ENCODE peak calls at places on chromosomes 3 and 15, in six cellular contexts. One of them, this sample, is unnamed.

GRCh38 chr3:49255686-49256085 is 21.3 kb downstream of the C3orf62 start:
- DNase-seq in GM23338: no peak
- DNase-seq in HCT116: no peak
- DNase-seq in HepG2: no peak
- DNase-seq in GM12878: no peak
- DNase-seq in H1: no peak
- DNase-seq in this sample: no peak

GRCh38 chr3:186705882-186706780 is 11.0 kb upstream of the KNG1 start:
- DNase-seq in GM23338: no peak
- DNase-seq in HCT116: no peak
- DNase-seq in H1: no peak
- DNase-seq in GM12878: peak; percentile 12
- DNase-seq in HepG2: no peak
- DNase-seq in this sample: no peak

GRCh38 chr3:100600181-100601042 is 9.0 kb upstream of the ADGRG7 start:
- DNase-seq in HCT116: no peak
- DNase-seq in HepG2: no peak
- DNase-seq in GM23338: no peak
- DNase-seq in H1: no peak
- DNase-seq in GM12878: peak; percentile 43
- DNase-seq in this sample: no peak

GRCh38 chr3:143897558-143898305 is 49.5 kb upstream of the SLC9A9 start:
- DNase-seq in HCT116: no peak
- DNase-seq in GM23338: peak; percentile 47
- DNase-seq in HepG2: no peak
- DNase-seq in H1: no peak
- DNase-seq in GM12878: no peak
- DNase-seq in this sample: peak; percentile 66

GRCh38 chr3:111712294-111713180 is 117.4 kb upstream of the ZBED2 start:
- DNase-seq in GM23338: no peak
- DNase-seq in H1: no peak
- DNase-seq in GM12878: no peak
- DNase-seq in HepG2: no peak
- DNase-seq in HCT116: no peak
- DNase-seq in this sample: no peak

GRCh38 chr3:135908225-135908624 is 57.3 kb upstream of the PPP2R3A start:
- DNase-seq in GM12878: no peak
- DNase-seq in HCT116: peak; percentile 10
- DNase-seq in HepG2: no peak
- DNase-seq in H1: no peak
- DNase-seq in GM23338: peak; percentile 4
- DNase-seq in this sample: no peak

GRCh38 chr15:84391191-84391590 is 155.6 kb downstream of the GOLGA6L4 start:
- DNase-seq in HCT116: no peak
- DNase-seq in HepG2: no peak
- DNase-seq in GM23338: no peak
- DNase-seq in GM12878: no peak
- DNase-seq in H1: no peak
- DNase-seq in this sample: no peak

GRCh38 chr3:54853573-54854404 is 74.1 kb downstream of the LRTM1 start:
- DNase-seq in HepG2: peak; percentile 18
- DNase-seq in GM23338: peak; percentile 84
- DNase-seq in GM12878: no peak
- DNase-seq in H1: peak; percentile 93
- DNase-seq in HCT116: no peak
- DNase-seq in this sample: no peak

GRCh38 chr3:14267976-14268375 is 89.4 kb downstream of the LSM3 start:
- DNase-seq in HepG2: no peak
- DNase-seq in GM23338: no peak
- DNase-seq in GM12878: no peak
- DNase-seq in H1: no peak
- DNase-seq in HCT116: no peak
- DNase-seq in this sample: no peak

GRCh38 chr15:25862469-25863066 is 559 bp downstream of the ATP10A start:
- DNase-seq in GM12878: no peak
- DNase-seq in GM23338: peak; percentile 57
- DNase-seq in H1: peak; percentile 68
- DNase-seq in HCT116: no peak
- DNase-seq in HepG2: no peak
- DNase-seq in this sample: no peak

GRCh38 chr15:66611257-66612053 is 45.7 kb upstream of the LCTL start:
- DNase-seq in HepG2: peak; percentile 81
- DNase-seq in GM23338: peak; percentile 22
- DNase-seq in H1: no peak
- DNase-seq in HCT116: no peak
- DNase-seq in GM12878: no peak
- DNase-seq in this sample: no peak

GRCh38 chr15:48456126-48456525 is 124.9 kb downstream of the DUT start:
- DNase-seq in H1: no peak
- DNase-seq in GM23338: no peak
- DNase-seq in HCT116: no peak
- DNase-seq in HepG2: no peak
- DNase-seq in GM12878: no peak
- DNase-seq in this sample: no peak

GRCh38 chr15:64894395-64895056 is 17.2 kb upstream of the ANKDD1A start:
- DNase-seq in GM12878: peak; percentile 76
- DNase-seq in HepG2: no peak
- DNase-seq in H1: peak; percentile 69
- DNase-seq in HCT116: no peak
- DNase-seq in GM23338: peak; percentile 82
- DNase-seq in this sample: no peak

GRCh38 chr15:98850991-98851776 is 156.4 kb downstream of the PGPEP1L start:
- DNase-seq in H1: peak; percentile 78
- DNase-seq in GM12878: no peak
- DNase-seq in HCT116: peak; percentile 35
- DNase-seq in GM23338: peak; percentile 91
- DNase-seq in HepG2: peak; percentile 61
- DNase-seq in this sample: no peak

GRCh38 chr15:28902856-28903255 is 17.1 kb downstream of the APBA2 start:
- DNase-seq in GM23338: no peak
- DNase-seq in GM12878: no peak
- DNase-seq in HepG2: no peak
- DNase-seq in HCT116: no peak
- DNase-seq in H1: no peak
- DNase-seq in this sample: no peak

GRCh38 chr3:143484851-143485512 is 363.3 kb downstream of the SLC9A9 start:
- DNase-seq in H1: no peak
- DNase-seq in HepG2: no peak
- DNase-seq in GM23338: peak; percentile 35
- DNase-seq in HCT116: peak; percentile 4
- DNase-seq in GM12878: no peak
- DNase-seq in this sample: no peak

GRCh38 chr3:143529018-143529478 is 319.2 kb downstream of the SLC9A9 start:
- DNase-seq in GM23338: no peak
- DNase-seq in HepG2: no peak
- DNase-seq in H1: no peak
- DNase-seq in GM12878: peak; percentile 53
- DNase-seq in HCT116: no peak
- DNase-seq in this sample: no peak

GRCh38 chr15:39509941-39510845 is 70.7 kb upstream of the THBS1 start:
- DNase-seq in GM23338: no peak
- DNase-seq in HepG2: no peak
- DNase-seq in HCT116: no peak
- DNase-seq in H1: no peak
- DNase-seq in GM12878: no peak
- DNase-seq in this sample: no peak

GRCh38 chr15:70487380-70487725 is 276.0 kb downstream of the UACA start:
- DNase-seq in GM23338: no peak
- DNase-seq in HepG2: no peak
- DNase-seq in H1: no peak
- DNase-seq in HCT116: no peak
- DNase-seq in GM12878: no peak
- DNase-seq in this sample: no peak

GRCh38 chr15:80549191-80549590 is 145.0 kb downstream of the ARNT2 start:
- DNase-seq in HepG2: no peak
- DNase-seq in HCT116: no peak
- DNase-seq in GM23338: no peak
- DNase-seq in H1: no peak
- DNase-seq in GM12878: no peak
- DNase-seq in this sample: no peak

GRCh38 chr15:48946088-48946839 is 17.5 kb downstream of the SHC4 start:
- DNase-seq in HCT116: no peak
- DNase-seq in GM12878: no peak
- DNase-seq in H1: no peak
- DNase-seq in HepG2: no peak
- DNase-seq in GM23338: no peak
- DNase-seq in this sample: no peak

GRCh38 chr3:122688996-122689395 is 8.4 kb downstream of the PARP14 start:
- DNase-seq in HepG2: no peak
- DNase-seq in GM23338: no peak
- DNase-seq in GM12878: no peak
- DNase-seq in HCT116: no peak
- DNase-seq in H1: no peak
- DNase-seq in this sample: no peak

GRCh38 chr15:101122806-101123205 is 129.0 kb downstream of the CHSY1 start:
- DNase-seq in HCT116: no peak
- DNase-seq in H1: no peak
- DNase-seq in GM12878: no peak
- DNase-seq in GM23338: no peak
- DNase-seq in HepG2: no peak
- DNase-seq in this sample: no peak

GRCh38 chr15:101120473-101120872 is 131.4 kb downstream of the CHSY1 start:
- DNase-seq in H1: no peak
- DNase-seq in GM23338: no peak
- DNase-seq in GM12878: no peak
- DNase-seq in HCT116: no peak
- DNase-seq in HepG2: no peak
- DNase-seq in this sample: no peak

GRCh38 chr15:101122266-101122665 is 129.6 kb downstream of the CHSY1 start:
- DNase-seq in GM12878: no peak
- DNase-seq in H1: no peak
- DNase-seq in HepG2: no peak
- DNase-seq in GM23338: no peak
- DNase-seq in HCT116: no peak
- DNase-seq in this sample: no peak

GRCh38 chr15:101120961-101121360 is 130.9 kb downstream of the CHSY1 start:
- DNase-seq in HCT116: no peak
- DNase-seq in GM12878: no peak
- DNase-seq in HepG2: no peak
- DNase-seq in H1: no peak
- DNase-seq in GM23338: no peak
- DNase-seq in this sample: no peak

DNA sequence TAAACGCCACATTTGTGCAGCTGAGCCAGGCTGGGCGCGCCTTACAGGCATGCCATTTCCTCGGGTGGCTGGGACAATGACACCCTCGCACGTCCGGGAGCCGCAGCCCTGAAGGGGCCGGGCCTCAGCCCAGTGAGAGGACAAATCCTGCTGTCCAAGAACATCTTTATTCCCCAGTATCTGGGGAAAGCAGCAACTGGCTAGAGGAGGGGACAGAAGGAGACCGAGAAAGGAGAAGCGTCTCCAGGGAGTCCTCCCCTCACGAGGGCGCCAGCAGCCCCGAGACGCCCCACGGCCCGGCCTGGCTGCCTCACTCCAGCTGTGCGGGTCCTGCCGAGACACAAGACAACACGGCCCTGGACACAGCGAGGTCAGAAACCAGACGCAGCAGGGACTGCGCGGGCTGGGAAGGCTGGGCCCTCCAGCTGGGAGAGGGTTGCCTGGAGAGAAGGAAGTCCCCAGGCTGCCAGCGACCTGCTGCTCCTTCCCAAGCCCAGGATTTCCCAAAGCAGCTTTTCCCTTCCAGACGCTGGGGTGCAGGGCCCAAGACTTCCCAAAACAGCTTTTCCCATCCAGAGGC is 130.2 kb downstream of the CHSY1 start:
- DNase-seq in GM23338: peak; percentile 65
- DNase-seq in H1: peak; percentile 78
- DNase-seq in HepG2: no peak
- DNase-seq in HCT116: no peak
- DNase-seq in GM12878: no peak
- DNase-seq in this sample: no peak
- TF ChIP-seq POLR2AphosphoS5 in GM23338: no peak
- TF ChIP-seq POLR2AphosphoS5 in H1: no peak
- TF ChIP-seq POLR2AphosphoS5 in HepG2: no peak
- TF ChIP-seq POLR2AphosphoS5 in HCT116: no peak
- TF ChIP-seq POLR2AphosphoS5 in GM12878: no peak
- TF ChIP-seq POLR2AphosphoS5 in this sample: no peak

GRCh38 chr15:41116116-41116871 is at the start of gene INO80:
- DNase-seq in H1: peak; percentile 97
- DNase-seq in HepG2: peak; percentile 96
- DNase-seq in GM12878: peak; percentile 94
- DNase-seq in GM23338: peak; percentile 99
- DNase-seq in HCT116: peak; percentile 98
- DNase-seq in this sample: peak; percentile 94
- TF ChIP-seq EZH2 in H1: no peak
- TF ChIP-seq EZH2 in HepG2: no peak
- TF ChIP-seq EZH2 in GM12878: no peak
- TF ChIP-seq EZH2 in GM23338: no peak
- TF ChIP-seq EZH2 in HCT116: no peak
- TF ChIP-seq EZH2 in this sample: no peak

GRCh38 chr3:108086653-108087052 is 4.2 kb downstream of the CD47 start:
- DNase-seq in GM12878: no peak
- DNase-seq in H1: no peak
- DNase-seq in HCT116: no peak
- DNase-seq in HepG2: no peak
- DNase-seq in GM23338: no peak
- DNase-seq in this sample: no peak

GRCh38 chr3:108089544-108089943 is 1.3 kb downstream of the CD47 start:
- DNase-seq in HepG2: no peak
- DNase-seq in HCT116: no peak
- DNase-seq in GM12878: no peak
- DNase-seq in GM23338: peak; percentile 10
- DNase-seq in H1: no peak
- DNase-seq in this sample: no peak

GRCh38 chr3:108088697-108089096 is 2.1 kb downstream of the CD47 start:
- DNase-seq in GM12878: peak; percentile 71
- DNase-seq in GM23338: no peak
- DNase-seq in H1: no peak
- DNase-seq in HepG2: no peak
- DNase-seq in HCT116: no peak
- DNase-seq in this sample: no peak

GRCh38 chr3:108090066-108090700 is 648 bp downstream of the CD47 start:
- DNase-seq in HepG2: no peak
- DNase-seq in GM23338: peak; percentile 75
- DNase-seq in HCT116: no peak
- DNase-seq in GM12878: no peak
- DNase-seq in H1: peak; percentile 67
- DNase-seq in this sample: no peak

GRCh38 chr3:108088146-108088545 is 2.7 kb downstream of the CD47 start:
- DNase-seq in GM12878: no peak
- DNase-seq in GM23338: no peak
- DNase-seq in H1: no peak
- DNase-seq in HepG2: no peak
- DNase-seq in HCT116: no peak
- DNase-seq in this sample: no peak
- H3K4me3 ChIP-seq in GM12878: peak overlapping the region; percentile 95
- H3K4me3 ChIP-seq in GM23338: no peak overlapping the region
- H3K4me3 ChIP-seq in H1: no peak overlapping the region
- H3K4me3 ChIP-seq in HepG2: no peak overlapping the region
- H3K4me3 ChIP-seq in HCT116: no peak overlapping the region
- H3K4me3 ChIP-seq in this sample: no peak overlapping the region

DNA sequence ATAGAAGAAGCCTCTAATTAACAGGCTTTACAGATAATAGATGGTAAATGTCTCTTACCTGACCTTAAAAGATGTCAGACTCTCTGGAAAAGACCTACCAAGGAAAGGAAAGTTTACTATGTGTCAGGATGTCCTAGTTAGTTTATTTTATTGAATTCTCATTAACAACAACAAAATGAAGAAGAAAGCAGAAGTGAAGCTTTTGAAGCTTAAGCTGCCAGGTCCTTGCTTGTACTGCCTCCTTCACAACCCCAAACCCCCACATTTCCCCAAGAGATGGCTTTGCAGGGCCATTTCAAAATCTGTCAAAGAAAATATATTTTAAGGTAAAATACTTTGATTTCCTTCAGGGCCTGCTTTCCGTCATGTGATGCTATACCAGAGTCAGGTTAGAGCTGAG is 798.4 kb downstream of the TUSC7 start:
- DNase-seq in GM23338: no peak
- DNase-seq in GM12878: no peak
- DNase-seq in HepG2: no peak
- DNase-seq in H1: no peak
- DNase-seq in HCT116: no peak
- DNase-seq in this sample: no peak
- TF ChIP-seq POLR2AphosphoS5 in GM23338: no peak
- TF ChIP-seq POLR2AphosphoS5 in GM12878: no peak
- TF ChIP-seq POLR2AphosphoS5 in HepG2: no peak
- TF ChIP-seq POLR2AphosphoS5 in H1: no peak
- TF ChIP-seq POLR2AphosphoS5 in HCT116: no peak
- TF ChIP-seq POLR2AphosphoS5 in this sample: no peak

This sample was measured in SK-N-MC.